ENCODE peak calls at places on chromosome 1, in four cellular contexts. P is aorta; W is CD8-positive, alpha-beta T cell; L is right lobe of liver. H is an unnamed sample.

GRCh38 chr1:43968348-43968948 is 1.4 kb upstream of the DPH2 start:
- DNase-seq in P (no peak), W (no peak), L (no peak), H (no peak)

GRCh38 chr1:225908773-225909172 is 15.3 kb downstream of the PYCR2 start:
- DNase-seq in P (no peak), W (no peak), L (no peak), H (no peak)

GRCh38 chr1:158547533-158547932 is 6.7 kb downstream of the OR6Y1 start:
- DNase-seq in P (no peak), W (no peak), L (no peak), H (no peak)

GRCh38 chr1:226223786-226224244 is 351 bp downstream of the MIXL1 start:
- DNase-seq in P (no peak), W (no peak), L (no peak), H (peak; percentile 60)

GRCh38 chr1:2610036-2610720 is 22.6 kb downstream of the MMEL1 start:
- DNase-seq in P (peak; percentile 62), W (no peak), L (no peak), H (no peak)

GRCh38 chr1:54885863-54886723 is 902 bp downstream of the DHCR24 start:
- DNase-seq in P (no peak), W (no peak), L (no peak), H (peak; percentile 62)

GRCh38 chr1:153288634-153289275 is 24.0 kb downstream of the PGLYRP3 start:
- DNase-seq in P (no peak), W (no peak), L (no peak), H (peak; percentile 25)

GRCh38 chr1:57204942-57205787 is 218.7 kb downstream of the DAB1 start:
- DNase-seq in P (no peak), W (no peak), L (no peak), H (no peak)

DNA sequence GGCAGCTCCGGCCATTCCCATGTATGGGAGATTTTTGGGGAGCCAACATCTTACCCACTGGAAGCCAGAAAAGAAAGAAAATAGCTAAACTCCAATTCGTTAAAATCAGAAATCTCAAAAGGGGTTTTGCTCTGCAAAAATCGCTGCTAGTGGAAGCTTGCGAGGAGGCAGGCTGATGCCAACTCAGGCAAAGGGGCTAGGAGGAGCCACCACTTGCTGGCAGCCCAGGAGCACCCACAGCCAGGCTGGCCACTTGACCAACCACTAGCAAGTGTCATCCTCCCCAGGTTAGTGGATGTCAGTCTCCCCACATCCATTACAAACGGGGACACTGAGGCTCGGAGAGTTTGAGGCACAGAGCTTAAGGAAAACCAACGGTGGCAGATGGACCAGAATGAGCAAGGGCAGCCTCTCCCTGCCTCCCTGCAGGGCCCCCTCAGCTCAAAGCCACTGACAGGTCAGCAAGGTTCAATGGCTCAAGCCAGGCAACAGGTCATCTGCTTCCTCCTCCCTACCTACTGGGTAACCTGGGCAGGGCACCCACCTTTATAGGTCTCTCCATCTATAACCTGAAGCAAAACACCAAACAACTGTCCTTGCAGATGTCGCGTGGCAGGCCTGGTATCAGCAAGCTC is 10.8 kb downstream of the KCNN3 start:
- DNase-seq in P (no peak), W (no peak), L (no peak), H (no peak)
- H3K4me1 ChIP-seq in P (no peaks in the 10 kb centered on the region), W (no peaks in the 10 kb centered on the region), L (no peaks in the 10 kb centered on the region), H (no peaks in the 10 kb centered on the region)

GRCh38 chr1:179029293-179029692 is 3.6 kb downstream of the FAM20B start:
- DNase-seq in P (no peak), W (no peak), L (no peak), H (no peak)
- H3K4me1 ChIP-seq in P (peaks cover 9% of the 10 kb centered on the region), W (peaks cover 37% of the 10 kb centered on the region), L (no peaks in the 10 kb centered on the region), H (peaks cover 16% of the 10 kb centered on the region)

GRCh38 chr1:234960722-234961467 is 167.7 kb downstream of the TOMM20 start:
- DNase-seq in P (no peak), W (no peak), L (peak; percentile 83), H (peak; percentile 85)
- H3K4me1 ChIP-seq in P (peaks cover 5% of the 10 kb centered on the region), W (peaks cover 58% of the 10 kb centered on the region), L (peaks cover 10% of the 10 kb centered on the region), H (peaks cover 92% of the 10 kb centered on the region)

GRCh38 chr1:6243993-6244392 is at the start of gene HES3:
- DNase-seq in P (no peak), W (no peak), L (no peak), H (no peak)
- H3K4me1 ChIP-seq in P (no peaks in the 10 kb centered on the region), W (peaks cover 15% of the 10 kb centered on the region), L (no peaks in the 10 kb centered on the region), H (peaks cover 18% of the 10 kb centered on the region)

GRCh38 chr1:29983366-29983765 is 740.0 kb downstream of the MATN1 start:
- DNase-seq in P (no peak), W (no peak), L (no peak), H (no peak)
- H3K4me1 ChIP-seq in P (no peaks in the 10 kb centered on the region), W (no peaks in the 10 kb centered on the region), L (peaks cover 7% of the 10 kb centered on the region), H (no peaks in the 10 kb centered on the region)

GRCh38 chr1:184368354-184368753 is 18.5 kb upstream of the C1orf21 start:
- DNase-seq in P (no peak), W (no peak), L (no peak), H (no peak)
- H3K4me1 ChIP-seq in P (no peaks in the 10 kb centered on the region), W (no peaks in the 10 kb centered on the region), L (no peaks in the 10 kb centered on the region), H (no peaks in the 10 kb centered on the region)

DNA sequence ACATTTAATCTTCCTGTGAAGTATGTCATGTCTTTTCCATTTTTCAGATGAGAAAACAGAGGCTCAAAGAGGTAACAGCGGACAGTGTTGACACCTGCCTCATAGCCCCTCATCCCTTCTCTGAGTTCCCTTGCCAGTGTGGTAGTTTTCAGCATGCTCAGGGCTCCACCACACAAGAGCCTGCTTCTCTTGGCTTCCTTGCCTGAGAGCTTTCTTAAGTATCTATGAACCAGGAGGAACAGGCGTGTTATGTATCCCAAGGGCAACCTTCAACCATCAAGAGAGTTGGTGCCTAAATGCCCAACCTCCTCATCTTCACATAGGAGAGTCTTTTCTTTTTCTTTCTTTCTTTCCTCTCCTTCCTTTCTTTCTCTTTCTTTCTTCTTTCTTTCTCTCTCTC is 5.9 kb upstream of the PAFAH2 start:
- DNase-seq in P (no peak), W (no peak), L (no peak), H (no peak)
- H3K4me1 ChIP-seq in P (no peaks in the 10 kb centered on the region), W (no peaks in the 10 kb centered on the region), L (no peaks in the 10 kb centered on the region), H (no peaks in the 10 kb centered on the region)

DNA sequence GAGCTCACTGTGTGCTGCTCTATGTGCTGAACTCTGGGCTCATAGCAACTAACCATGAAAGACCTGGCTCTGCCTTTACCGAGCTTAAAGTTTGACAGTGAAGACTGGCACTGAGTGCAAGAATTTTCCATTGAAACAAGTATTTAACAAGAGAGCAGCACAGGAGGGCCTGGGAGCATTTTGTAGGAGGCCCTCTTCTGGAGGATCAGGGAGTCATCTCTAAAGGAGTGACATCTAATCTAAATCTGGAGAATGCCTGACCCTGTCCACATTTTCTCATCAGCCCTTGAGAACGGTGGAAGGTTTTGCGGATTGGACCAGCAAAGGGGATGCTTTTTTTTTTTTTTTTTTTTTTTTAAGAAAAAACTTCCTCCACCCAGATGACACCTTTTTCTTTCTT is 150.8 kb downstream of the ROR1 start:
- DNase-seq in P (no peak), W (no peak), L (no peak), H (no peak)
- H3K4me1 ChIP-seq in P (peaks cover 11% of the 10 kb centered on the region), W (no peaks in the 10 kb centered on the region), L (no peaks in the 10 kb centered on the region), H (peaks cover 12% of the 10 kb centered on the region)

GRCh38 chr1:22751124-22751531 is 40.5 kb downstream of the EPHB2 start:
- DNase-seq in P (no peak), W (no peak), L (no peak), H (peak; percentile 57)
- H3K4me1 ChIP-seq in P (no peaks in the 10 kb centered on the region), W (no peaks in the 10 kb centered on the region), L (no peaks in the 10 kb centered on the region), H (peaks cover 24% of the 10 kb centered on the region)

GRCh38 chr1:26705788-26706237 is 10.0 kb downstream of the ARID1A start:
- DNase-seq in P (no peak), W (no peak), L (no peak), H (no peak)
- H3K4me1 ChIP-seq in P (peaks cover 49% of the 10 kb centered on the region), W (peaks cover 71% of the 10 kb centered on the region), L (peaks cover 3% of the 10 kb centered on the region), H (peaks cover 64% of the 10 kb centered on the region)

H was measured in mucosa of descending colon.